ENCODE peak calls at places on chromosomes 7 and 10, in six cellular contexts. C, F, L, G, I and E are unnamed samples.
A peak's percentile ranks its signal among the peaks of the same experiment; 100 is the strongest.

GRCh38 chr7:158863611-158864506 is 7.5 kb downstream of the DYNC2I1 start:
- DNase-seq in G (peak; percentile 38), C (peak; percentile 33), I (peak; percentile 97), F (peak; percentile 73), L (peak; percentile 60), E (no peak)

GRCh38 chr10:129887986-129888783 is 75.9 kb downstream of the EBF3 start:
- DNase-seq in C (no peak), F (no peak), L (no peak), I (no peak), G (no peak), E (no peak)

GRCh38 chr7:139232377-139232717 is 1.3 kb downstream of the UBN2 start:
- DNase-seq in G (no peak), F (no peak), I (peak; percentile 61), L (peak; percentile 24), C (no peak), E (no peak)

GRCh38 chr7:118080947-118081346 is 103.0 kb upstream of the LSM8 start:
- DNase-seq in C (peak; percentile 52), L (peak; percentile 81), F (peak; percentile 57), G (no peak), I (peak; percentile 75), E (peak; percentile 21)

GRCh38 chr7:156732091-156732621 is 91.6 kb downstream of the RNF32 start:
- DNase-seq in L (peak; percentile 47), C (no peak), F (no peak), I (no peak), G (no peak), E (no peak)

GRCh38 chr7:121046009-121046408 is 57.5 kb downstream of the CPED1 start:
- DNase-seq in C (no peak), F (no peak), L (no peak), G (no peak), I (no peak), E (no peak)

GRCh38 chr7:35593896-35594295 is 101.0 kb downstream of the HERPUD2 start:
- DNase-seq in F (peak; percentile 25), L (no peak), I (peak; percentile 59), C (no peak), G (peak; percentile 7), E (peak; percentile 50)

GRCh38 chr7:129782257-129783096 is 170.3 kb downstream of the UBE2H start:
- DNase-seq in G (no peak), L (no peak), I (no peak), F (no peak), C (no peak), E (no peak)

GRCh38 chr7:110177463-110177862 is 913.5 kb upstream of the LRRN3 start:
- DNase-seq in C (no peak), F (no peak), I (no peak), L (no peak), G (no peak), E (no peak)

GRCh38 chr10:60434418-60435046 is 44.9 kb upstream of the ANK3 start:
- DNase-seq in F (peak; percentile 67), G (peak; percentile 35), I (peak; percentile 60), L (peak; percentile 74), C (no peak), E (peak; percentile 50)
- TF ChIP-seq BHLHE40 in F (no peak), G (no peak), I (no peak), L (no peak), C (no peak), E (no peak)

GRCh38 chr7:17599733-17600685 is 301.6 kb downstream of the AHR start:
- DNase-seq in I (no peak), C (no peak), G (peak; percentile 45), L (peak; percentile 92), F (peak; percentile 84), E (no peak)
- TF ChIP-seq BHLHE40 in I (no peak), C (no peak), G (no peak), L (peak; percentile 54), F (no peak), E (no peak)

DNA sequence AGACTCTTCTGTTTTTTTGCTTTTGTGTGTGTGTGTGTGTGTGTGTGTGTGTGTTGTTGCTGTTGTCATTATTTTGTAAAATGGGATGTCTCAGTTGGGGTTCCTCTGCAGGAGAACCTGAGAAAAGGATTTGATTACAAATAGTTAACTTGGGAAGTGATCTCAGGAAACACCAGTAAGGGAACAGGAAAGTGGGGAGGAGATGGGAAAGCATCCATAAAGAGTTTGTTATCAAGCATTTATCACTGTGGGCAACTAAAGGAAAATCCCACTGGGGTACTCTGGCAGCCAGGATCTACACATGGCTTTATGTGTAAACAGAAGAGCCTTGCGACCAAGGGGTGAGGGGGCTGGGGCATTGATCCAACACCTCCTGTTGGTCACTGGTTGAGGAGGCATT is 485.4 kb downstream of the KCNMA1 start:
- DNase-seq in I (no peak), F (no peak), L (no peak), G (no peak), C (no peak), E (no peak)
- TF ChIP-seq BHLHE40 in I (no peak), F (no peak), L (no peak), G (no peak), C (no peak), E (no peak)

GRCh38 chr10:49601857-49602256 is 8.3 kb upstream of the SLC18A3 start:
- DNase-seq in L (peak; percentile 9), F (no peak), G (no peak), C (no peak), I (no peak), E (no peak)
- TF ChIP-seq BHLHE40 in L (no peak), F (no peak), G (no peak), C (no peak), I (no peak), E (no peak)

GRCh38 chr10:78367751-78368150 is 334.1 kb downstream of the RPS24 start:
- DNase-seq in G (no peak), F (no peak), L (no peak), C (no peak), I (no peak), E (no peak)
- TF ChIP-seq BHLHE40 in G (no peak), F (no peak), L (no peak), C (no peak), I (no peak), E (no peak)

DNA sequence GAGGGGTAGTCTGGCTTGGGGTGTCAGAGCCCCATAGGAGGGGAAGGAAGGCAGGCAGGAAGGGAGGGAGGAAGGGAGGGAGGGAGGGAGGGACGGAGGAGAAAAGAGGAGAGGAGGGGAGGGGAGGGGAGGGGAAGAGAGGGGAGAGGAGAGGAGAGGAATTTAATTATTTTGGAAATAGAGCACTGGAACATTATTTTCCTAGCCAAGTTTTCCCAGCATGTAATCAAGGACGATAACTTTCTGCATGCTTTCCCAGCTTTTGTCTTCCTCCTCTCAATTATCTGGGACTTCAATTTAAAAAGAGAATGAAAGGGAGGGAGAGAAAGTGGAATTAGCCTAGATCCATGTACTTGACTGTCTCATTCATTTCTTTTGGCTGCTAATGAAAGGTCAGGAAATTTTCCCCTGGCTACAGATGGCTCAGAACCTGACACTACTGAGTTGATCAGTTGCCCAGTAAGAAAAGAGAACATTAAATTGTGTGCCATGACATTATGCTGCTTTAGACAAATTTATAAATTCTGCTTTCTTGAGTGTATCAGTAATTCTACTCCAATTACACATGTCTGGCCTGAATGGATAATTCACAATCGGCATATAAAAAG is 148.8 kb downstream of the LRRC4 start:
- DNase-seq in I (no peak), G (no peak), F (no peak), L (no peak), C (no peak), E (no peak)
- TF ChIP-seq BHLHE40 in I (no peak), G (no peak), F (no peak), L (no peak), C (no peak), E (no peak)

GRCh38 chr10:30392564-30392990 is 41.4 kb upstream of the MAP3K8 start:
- DNase-seq in C (peak; percentile 31), L (peak; percentile 42), G (peak; percentile 59), I (peak; percentile 87), F (peak; percentile 79), E (peak; percentile 74)
- TF ChIP-seq BHLHE40 in C (no peak), L (no peak), G (no peak), I (no peak), F (no peak), E (no peak)

DNA sequence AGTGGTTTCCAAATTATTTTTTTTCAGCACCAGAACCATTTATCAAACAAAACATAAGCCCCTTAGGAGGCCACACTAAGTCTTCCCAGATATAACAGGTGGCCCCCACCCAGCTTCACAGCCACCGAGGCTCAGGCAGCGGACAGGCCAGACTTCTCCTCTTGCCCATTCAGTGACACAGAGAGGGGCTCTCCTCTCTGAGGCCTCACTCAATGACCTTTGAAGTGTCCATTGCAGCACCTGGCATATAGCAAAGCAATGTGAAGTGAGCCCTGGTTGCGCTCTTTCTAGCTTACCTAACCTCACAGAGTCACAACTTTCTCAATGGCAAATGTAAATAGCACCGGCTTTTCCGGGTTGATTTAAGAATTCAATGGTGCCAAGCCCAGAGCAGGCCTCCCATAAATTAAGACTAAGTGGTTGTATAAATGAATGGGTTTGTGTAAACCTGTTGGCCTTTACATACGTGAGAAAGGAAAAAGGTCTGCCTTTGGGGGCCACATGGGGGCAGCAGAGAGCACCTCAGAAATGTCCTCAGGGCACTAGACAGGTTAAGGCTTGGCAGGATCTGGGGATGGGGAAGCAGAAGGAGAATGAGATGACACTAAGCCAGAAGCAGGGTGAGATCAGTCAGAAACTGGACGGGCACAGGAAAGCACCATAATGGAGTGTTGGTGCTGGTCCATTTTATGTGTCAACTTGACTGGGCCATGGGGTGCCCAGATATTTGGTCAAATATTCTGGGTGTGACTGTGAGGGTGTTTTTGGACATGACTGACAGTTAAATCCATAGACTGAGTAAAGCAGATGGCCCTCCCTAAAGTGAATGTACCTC is 59.1 kb downstream of the FRMPD2 start:
- DNase-seq in L (peak; percentile 20), C (peak; percentile 49), G (peak; percentile 28), F (peak; percentile 46), I (peak; percentile 60), E (peak; percentile 71)
- TF ChIP-seq BHLHE40 in L (no peak), C (no peak), G (no peak), F (no peak), I (no peak), E (no peak)

DNA sequence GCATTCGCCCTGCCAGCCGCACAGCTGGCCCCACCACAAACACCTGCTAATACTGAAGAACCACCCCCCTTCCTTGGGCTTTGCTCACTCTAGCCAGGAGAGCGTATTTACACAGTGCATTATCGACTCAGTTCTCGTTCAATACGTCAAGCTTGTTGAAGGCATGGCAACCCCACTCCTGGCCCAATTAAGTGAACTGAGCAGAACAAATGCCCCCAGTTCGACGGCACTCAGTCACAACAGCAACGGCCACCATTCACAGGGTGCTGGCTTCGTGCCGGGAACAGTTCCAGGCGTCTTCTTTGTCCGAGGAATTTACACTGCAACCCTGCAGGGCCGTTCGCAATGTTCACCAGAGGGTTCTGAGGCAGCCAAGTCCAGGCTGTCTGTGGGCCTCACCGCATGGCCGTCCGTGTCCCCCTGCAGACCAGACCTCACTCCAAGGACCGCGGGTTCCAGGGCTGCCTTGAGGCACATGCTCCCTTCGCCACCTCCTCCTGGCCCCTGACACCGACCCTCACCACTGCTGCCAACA is 175.3 kb downstream of the DIP2C start:
- DNase-seq in I (no peak), C (no peak), F (no peak), G (peak; percentile 70), L (no peak), E (no peak)
- TF ChIP-seq BHLHE40 in I (no peak), C (no peak), F (no peak), G (no peak), L (no peak), E (no peak)